ENCODE peak calls at places on chromosomes 5 and 9, in five cellular contexts. One of them, this sample, is unnamed.
A peak's percentile ranks its signal among the peaks of the same experiment; 100 is the strongest.

GRCh38 chr5:7261049-7261448 is 134.9 kb upstream of the ADCY2 start:
- DNase-seq in right lobe of liver: no peak
- DNase-seq in stomach: no peak
- DNase-seq in endothelial cell of umbilical vein: no peak
- DNase-seq in H1: no peak
- DNase-seq in this sample: no peak

GRCh38 chr5:143014017-143014651 is 244.0 kb downstream of the ARHGAP26 start:
- DNase-seq in endothelial cell of umbilical vein: no peak
- DNase-seq in H1: peak; percentile 86
- DNase-seq in stomach: peak; percentile 33
- DNase-seq in right lobe of liver: no peak
- DNase-seq in this sample: no peak

GRCh38 chr9:94096819-94097577 is 12.7 kb downstream of the PTPDC1 start:
- DNase-seq in stomach: no peak
- DNase-seq in H1: no peak
- DNase-seq in endothelial cell of umbilical vein: no peak
- DNase-seq in right lobe of liver: no peak
- DNase-seq in this sample: no peak

GRCh38 chr5:78795757-78796156 is 147.2 kb upstream of the LHFPL2 start:
- DNase-seq in H1: no peak
- DNase-seq in right lobe of liver: no peak
- DNase-seq in endothelial cell of umbilical vein: peak; percentile 30
- DNase-seq in stomach: no peak
- DNase-seq in this sample: no peak

GRCh38 chr5:115733607-115734006 is 82.9 kb downstream of the CDO1 start:
- DNase-seq in stomach: no peak
- DNase-seq in right lobe of liver: no peak
- DNase-seq in endothelial cell of umbilical vein: no peak
- DNase-seq in H1: no peak
- DNase-seq in this sample: no peak

GRCh38 chr5:151094054-151094858 is 13.4 kb upstream of the TNIP1 start:
- DNase-seq in H1: no peak
- DNase-seq in stomach: peak; percentile 48
- DNase-seq in endothelial cell of umbilical vein: no peak
- DNase-seq in right lobe of liver: peak; percentile 73
- DNase-seq in this sample: no peak

GRCh38 chr9:104900871-104901270 is 27.1 kb downstream of the ABCA1 start:
- DNase-seq in stomach: no peak
- DNase-seq in H1: no peak
- DNase-seq in endothelial cell of umbilical vein: no peak
- DNase-seq in right lobe of liver: no peak
- DNase-seq in this sample: no peak

GRCh38 chr5:42970636-42971559 is 69.2 kb downstream of the ANXA2R start:
- DNase-seq in H1: peak; percentile 84
- DNase-seq in endothelial cell of umbilical vein: no peak
- DNase-seq in stomach: no peak
- DNase-seq in right lobe of liver: no peak
- DNase-seq in this sample: no peak

GRCh38 chr9:116857321-116857720 is 170.2 kb downstream of the TRIM32 start:
- DNase-seq in stomach: no peak
- DNase-seq in right lobe of liver: no peak
- DNase-seq in endothelial cell of umbilical vein: no peak
- DNase-seq in H1: no peak
- DNase-seq in this sample: no peak

GRCh38 chr5:172731286-172732073 is 39.5 kb downstream of the DUSP1 start:
- DNase-seq in right lobe of liver: peak; percentile 87
- DNase-seq in H1: no peak
- DNase-seq in stomach: peak; percentile 83
- DNase-seq in endothelial cell of umbilical vein: no peak
- DNase-seq in this sample: no peak

GRCh38 chr5:109953821-109954220 is 264.1 kb downstream of the MAN2A1 start:
- DNase-seq in stomach: no peak
- DNase-seq in H1: no peak
- DNase-seq in endothelial cell of umbilical vein: no peak
- DNase-seq in right lobe of liver: no peak
- DNase-seq in this sample: no peak

GRCh38 chr5:113757508-113757907 is 244.0 kb downstream of the YTHDC2 start:
- DNase-seq in endothelial cell of umbilical vein: no peak
- DNase-seq in right lobe of liver: no peak
- DNase-seq in H1: no peak
- DNase-seq in stomach: no peak
- DNase-seq in this sample: no peak

GRCh38 chr9:121316378-121316777 is 48.4 kb downstream of the GSN start:
- DNase-seq in stomach: no peak
- DNase-seq in right lobe of liver: no peak
- DNase-seq in H1: no peak
- DNase-seq in endothelial cell of umbilical vein: no peak
- DNase-seq in this sample: no peak

GRCh38 chr5:133246376-133247144 is 194.7 kb downstream of the HSPA4 start:
- DNase-seq in stomach: no peak
- DNase-seq in right lobe of liver: no peak
- DNase-seq in endothelial cell of umbilical vein: no peak
- DNase-seq in H1: no peak
- DNase-seq in this sample: no peak

GRCh38 chr5:133247145-133247709 is 195.4 kb downstream of the HSPA4 start:
- DNase-seq in H1: no peak
- DNase-seq in stomach: no peak
- DNase-seq in endothelial cell of umbilical vein: no peak
- DNase-seq in right lobe of liver: no peak
- DNase-seq in this sample: no peak

GRCh38 chr5:133246053-133246370 is 194.2 kb downstream of the HSPA4 start:
- DNase-seq in H1: no peak
- DNase-seq in stomach: no peak
- DNase-seq in endothelial cell of umbilical vein: no peak
- DNase-seq in right lobe of liver: no peak
- DNase-seq in this sample: no peak

GRCh38 chr5:133249593-133249992 is 197.8 kb downstream of the HSPA4 start:
- DNase-seq in right lobe of liver: peak; percentile 47
- DNase-seq in H1: no peak
- DNase-seq in stomach: peak; percentile 68
- DNase-seq in endothelial cell of umbilical vein: no peak
- DNase-seq in this sample: no peak

DNA sequence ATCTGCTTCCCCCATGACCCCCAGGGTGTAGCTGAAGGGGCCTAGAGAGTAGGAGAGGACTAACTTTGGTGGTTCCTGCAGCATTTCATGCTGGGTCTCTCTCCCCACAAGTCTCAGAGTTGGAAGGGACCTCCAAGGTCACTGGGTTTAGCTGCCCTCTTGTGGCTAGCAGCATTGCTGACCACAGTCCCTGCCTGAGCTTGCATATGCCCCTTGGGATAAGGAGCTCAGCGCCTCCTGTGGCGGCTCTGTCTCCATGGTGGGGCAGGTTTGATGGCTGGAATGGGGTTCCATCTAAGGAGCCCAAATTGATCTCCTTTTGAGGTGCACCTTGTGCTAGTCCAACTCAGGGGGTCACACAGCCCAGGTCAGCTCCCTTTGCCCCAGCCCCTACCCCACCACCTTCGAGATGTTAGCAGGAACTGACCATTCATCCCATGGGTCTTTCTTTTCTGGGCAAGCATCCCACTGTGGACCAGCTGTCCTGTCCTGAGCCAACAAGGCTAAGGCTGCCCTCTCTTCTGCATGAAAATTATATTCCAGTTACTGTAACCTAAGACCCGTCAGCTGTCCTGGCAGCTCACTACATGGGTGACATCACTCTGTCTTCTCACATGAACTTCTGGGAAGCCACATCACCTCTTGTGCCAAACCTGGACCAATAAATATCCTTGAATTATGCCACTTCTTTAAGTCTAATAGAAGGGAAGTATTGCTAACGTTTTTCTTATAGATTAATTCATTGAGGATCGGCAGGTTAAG is 196.2 kb downstream of the HSPA4 start:
- DNase-seq in H1: peak; percentile 64
- DNase-seq in right lobe of liver: peak; percentile 60
- DNase-seq in endothelial cell of umbilical vein: peak; percentile 87
- DNase-seq in stomach: no peak
- DNase-seq in this sample: no peak
- TF ChIP-seq CTCF in H1: peak; percentile 97
- TF ChIP-seq CTCF in right lobe of liver: peak; percentile 54
- TF ChIP-seq CTCF in endothelial cell of umbilical vein: peak; percentile 83
- TF ChIP-seq CTCF in stomach: no peak
- TF ChIP-seq CTCF in this sample: no peak

DNA sequence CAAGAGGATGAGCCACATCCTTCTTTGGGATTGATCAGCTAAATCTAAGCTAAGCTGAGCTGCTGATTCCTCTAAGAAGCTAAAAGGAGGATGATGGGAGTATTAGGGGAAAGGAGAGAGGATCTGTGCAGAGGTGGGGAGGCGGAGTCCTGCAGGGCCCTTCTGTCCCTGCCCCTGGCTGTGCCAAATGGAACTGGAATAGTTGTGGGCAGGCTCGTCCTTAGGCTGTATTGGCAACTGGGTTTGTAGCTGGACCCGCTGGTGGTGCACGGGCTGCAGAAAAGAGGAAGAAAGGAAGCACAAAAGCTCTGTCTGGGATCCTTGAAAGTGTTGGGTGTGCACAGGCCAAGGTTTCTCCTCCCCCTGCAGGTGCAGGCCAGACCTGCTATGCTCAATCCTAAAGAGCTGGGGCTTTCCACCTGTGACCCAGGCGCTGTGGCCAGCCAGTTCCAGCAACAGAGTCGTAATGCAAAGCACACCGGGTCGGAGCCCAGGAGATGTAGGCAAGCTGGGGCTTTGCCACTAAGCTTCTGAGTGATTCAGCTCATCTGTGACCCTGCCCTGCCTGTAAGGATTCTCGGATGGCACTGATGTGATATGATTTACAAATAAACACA is 9.8 kb downstream of the CLTB start:
- DNase-seq in endothelial cell of umbilical vein: no peak
- DNase-seq in right lobe of liver: no peak
- DNase-seq in stomach: no peak
- DNase-seq in H1: no peak
- DNase-seq in this sample: no peak
- H3K27ac ChIP-seq in endothelial cell of umbilical vein: no peak overlapping the region
- H3K27ac ChIP-seq in right lobe of liver: no peak overlapping the region
- H3K27ac ChIP-seq in stomach: no peak overlapping the region
- H3K27ac ChIP-seq in H1: no peak overlapping the region
- H3K27ac ChIP-seq in this sample: no peak overlapping the region

DNA sequence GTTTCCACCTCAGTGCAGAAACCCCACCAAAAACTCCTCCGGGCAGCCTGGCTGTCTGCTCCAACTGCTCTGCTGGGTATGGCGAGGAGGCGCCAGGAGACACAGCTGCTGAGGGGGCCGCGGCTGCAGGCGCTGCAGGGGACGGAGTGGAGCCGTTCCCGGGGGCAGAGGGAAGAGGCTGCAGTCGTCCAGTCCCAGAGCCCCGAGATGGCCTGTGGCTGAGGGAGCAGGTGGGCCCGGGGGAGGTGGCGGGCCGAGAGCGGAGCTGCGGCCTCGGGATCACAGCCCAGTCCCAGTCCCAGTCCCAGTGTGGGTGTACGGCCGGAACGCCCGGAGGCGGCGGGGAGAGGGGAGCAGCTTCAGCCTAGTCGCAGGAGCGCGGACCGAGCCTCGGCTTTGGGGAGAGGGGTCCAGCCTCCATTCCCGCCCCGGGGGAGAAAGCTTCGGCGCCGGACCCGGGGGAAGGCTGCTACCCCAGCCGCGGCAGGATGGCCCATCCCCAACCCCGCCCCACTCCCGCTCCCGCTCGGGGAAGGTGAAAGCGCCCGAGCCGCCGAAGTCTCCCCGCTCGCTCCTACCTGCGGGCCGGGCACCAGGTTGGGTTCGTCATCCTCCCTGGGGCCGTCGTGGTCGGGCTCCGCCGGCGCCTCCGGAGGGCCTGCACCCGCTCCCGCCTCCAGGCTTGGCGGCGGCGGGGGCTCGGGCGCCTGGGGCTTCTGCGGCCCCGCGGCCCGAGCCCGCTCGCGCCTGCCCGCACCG is 513 bp downstream of the FAM193B start:
- DNase-seq in endothelial cell of umbilical vein: peak; percentile 37
- DNase-seq in stomach: peak; percentile 56
- DNase-seq in H1: peak; percentile 63
- DNase-seq in right lobe of liver: peak; percentile 57
- DNase-seq in this sample: peak; percentile 51
- TF ChIP-seq POLR2A in endothelial cell of umbilical vein: no peak
- TF ChIP-seq POLR2A in stomach: no peak
- TF ChIP-seq POLR2A in H1: no peak
- TF ChIP-seq POLR2A in right lobe of liver: no peak
- TF ChIP-seq POLR2A in this sample: no peak

GRCh38 chr9:109455861-109456260 is 42.2 kb downstream of the PTPN3 start:
- DNase-seq in H1: peak; percentile 54
- DNase-seq in stomach: no peak
- DNase-seq in right lobe of liver: no peak
- DNase-seq in endothelial cell of umbilical vein: no peak
- DNase-seq in this sample: no peak
- TF ChIP-seq CTCF in H1: peak; percentile 30
- TF ChIP-seq CTCF in stomach: no peak
- TF ChIP-seq CTCF in right lobe of liver: no peak
- TF ChIP-seq CTCF in endothelial cell of umbilical vein: no peak
- TF ChIP-seq CTCF in this sample: no peak

GRCh38 chr9:81622471-81623245 is 66.7 kb downstream of the TLE1 start:
- DNase-seq in endothelial cell of umbilical vein: no peak
- DNase-seq in right lobe of liver: no peak
- DNase-seq in stomach: no peak
- DNase-seq in H1: no peak
- DNase-seq in this sample: no peak
- H3K27ac ChIP-seq in endothelial cell of umbilical vein: no peak overlapping the region
- H3K27ac ChIP-seq in right lobe of liver: no peak overlapping the region
- H3K27ac ChIP-seq in stomach: no peak overlapping the region
- H3K27ac ChIP-seq in H1: no peak overlapping the region
- H3K27ac ChIP-seq in this sample: no peak overlapping the region

DNA sequence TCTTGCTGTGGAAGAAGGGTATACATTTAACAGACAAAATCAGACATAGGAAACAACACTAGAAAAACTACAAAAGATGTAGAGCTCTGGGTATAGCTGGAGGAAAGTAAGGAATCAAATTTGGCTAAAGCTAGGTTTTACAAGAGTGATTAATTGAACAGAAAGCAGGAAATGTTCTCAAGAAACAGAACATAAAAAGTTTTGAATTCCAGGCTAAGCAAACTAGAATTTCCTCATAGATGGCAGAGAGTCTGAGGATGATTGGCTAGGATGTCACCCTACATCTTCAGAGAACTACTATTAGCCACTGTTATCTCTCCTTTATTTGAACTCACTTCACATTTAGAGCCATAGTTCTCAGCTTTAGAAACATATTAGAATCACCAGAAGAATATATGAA is 502.1 kb upstream of the PAPPA start:
- DNase-seq in stomach: no peak
- DNase-seq in H1: no peak
- DNase-seq in endothelial cell of umbilical vein: no peak
- DNase-seq in right lobe of liver: no peak
- DNase-seq in this sample: no peak
- TF ChIP-seq POLR2A in stomach: no peak
- TF ChIP-seq POLR2A in H1: no peak
- TF ChIP-seq POLR2A in endothelial cell of umbilical vein: no peak
- TF ChIP-seq POLR2A in right lobe of liver: no peak
- TF ChIP-seq POLR2A in this sample: no peak